ENCODE peak calls at places on chromosomes 16 and 17, in eight cellular contexts. P is lung; M is testis; T is uterus; Q is HCT116; H is pancreas; J is transverse colon; F is CD8-positive, alpha-beta T cell. O is an unnamed sample.

GRCh38 chr16:24612656-24613055 is 73.3 kb downstream of the RBBP6 start:
- DNase-seq in P (no peak), M (no peak), T (no peak), Q (no peak), H (no peak), J (no peak), F (no peak), O (no peak)

GRCh38 chr17:40218740-40219072 is 398 bp upstream of the WIPF2 start:
- DNase-seq in P (peak), M (peak), T (peak), Q (peak), H (peak), J (peak), F (peak), O (peak)

GRCh38 chr17:2595200-2595599 is 1.7 kb downstream of the PAFAH1B1 start:
- DNase-seq in P (no peak), M (no peak), T (no peak), Q (no peak), H (no peak), J (no peak), F (no peak), O (no peak)

GRCh38 chr16:67216612-67217490 is 10.1 kb upstream of the TMEM208 start:
- DNase-seq in P (no peak), M (no peak), T (peak), Q (no peak), H (peak), J (no peak), F (no peak), O (peak)

GRCh38 chr16:35687781-35688180 is 2228.4 kb downstream of the TP53TG3F start:
- DNase-seq in P (no peak), M (no peak), T (no peak), Q (no peak), H (no peak), J (no peak), F (no peak), O (no peak)

GRCh38 chr16:3729161-3730112 is 12.1 kb upstream of the TRAP1 start:
- DNase-seq in P (no peak), M (no peak), T (no peak), Q (no peak), H (no peak), J (no peak), F (no peak), O (no peak)

GRCh38 chr17:49414271-49414621 is 436 bp downstream of the PHB1 start:
- DNase-seq in P (no peak), M (no peak), T (no peak), Q (no peak), H (no peak), J (peak), F (no peak), O (no peak)

GRCh38 chr17:66661411-66661843 is 173.5 kb upstream of the CACNG5 start:
- DNase-seq in P (no peak), M (no peak), T (no peak), Q (peak), H (no peak), J (no peak), F (no peak), O (no peak)

GRCh38 chr16:86892509-86892908 is 314.2 kb downstream of the FOXL1 start:
- DNase-seq in P (no peak), M (no peak), T (no peak), Q (no peak), H (no peak), J (no peak), F (no peak), O (no peak)

GRCh38 chr17:530851-531250 is 178.2 kb upstream of the RPH3AL start:
- DNase-seq in P (no peak), M (no peak), T (no peak), Q (no peak), H (no peak), J (no peak), F (no peak), O (no peak)

GRCh38 chr17:73030501-73030911 is 62.0 kb downstream of the SLC39A11 start:
- DNase-seq in P (no peak), M (no peak), T (no peak), Q (no peak), H (peak), J (no peak), F (no peak), O (no peak)

GRCh38 chr17:28279411-28279810 is 39.6 kb upstream of the TMEM97 start:
- DNase-seq in P (no peak), M (no peak), T (no peak), Q (no peak), H (no peak), J (no peak), F (no peak), O (no peak)

GRCh38 chr17:17414316-17414937 is 62.4 kb upstream of the MED9 start:
- DNase-seq in P (no peak), M (peak), T (no peak), Q (no peak), H (no peak), J (no peak), F (no peak), O (no peak)

GRCh38 chr17:45077643-45078042 is 16.5 kb downstream of the NMT1 start:
- DNase-seq in P (no peak), M (no peak), T (no peak), Q (no peak), H (no peak), J (no peak), F (no peak), O (no peak)

GRCh38 chr16:82440336-82440735 is 186.4 kb upstream of the CDH13 start:
- DNase-seq in P (peak), M (no peak), T (no peak), Q (no peak), H (no peak), J (no peak), F (no peak), O (no peak)

GRCh38 chr17:50331085-50331791 is 14.7 kb upstream of the XYLT2 start:
- DNase-seq in P (no peak), M (no peak), T (no peak), Q (no peak), H (no peak), J (no peak), F (no peak), O (no peak)

GRCh38 chr17:75142236-75142971 is 10.9 kb upstream of the NT5C start:
- DNase-seq in P (no peak), M (no peak), T (no peak), Q (no peak), H (no peak), J (no peak), F (no peak), O (no peak)

GRCh38 chr16:66028505-66029216 is 337.8 kb upstream of the CDH5 start:
- DNase-seq in P (no peak), M (no peak), T (peak), Q (no peak), H (no peak), J (no peak), F (no peak), O (no peak)

GRCh38 chr16:81321039-81321438 is 6.3 kb downstream of the GAN start:
- DNase-seq in P (no peak), M (no peak), T (no peak), Q (no peak), H (no peak), J (no peak), F (no peak), O (no peak)

GRCh38 chr17:58224315-58224714 is 5.3 kb upstream of the MKS1 start:
- DNase-seq in P (no peak), M (no peak), T (no peak), Q (peak), H (no peak), J (no peak), F (no peak), O (no peak)

GRCh38 chr16:54970016-54970415 is 39.4 kb downstream of the IRX5 start:
- DNase-seq in P (no peak), M (no peak), T (no peak), Q (no peak), H (no peak), J (no peak), F (no peak), O (no peak)

GRCh38 chr16:85347213-85347591 is 234.9 kb upstream of the CIBAR2 start:
- DNase-seq in P (no peak), M (peak), T (no peak), Q (no peak), H (no peak), J (no peak), F (no peak), O (no peak)

GRCh38 chr16:1961651-1962067 is 2.3 kb downstream of the NDUFB10 start:
- DNase-seq in P (no peak), M (no peak), T (no peak), Q (no peak), H (no peak), J (no peak), F (no peak), O (no peak)

GRCh38 chr16:50265260-50265659 is 1.1 kb upstream of the ADCY7 start:
- DNase-seq in P (no peak), M (no peak), T (no peak), Q (peak), H (no peak), J (peak), F (no peak), O (no peak)

GRCh38 chr16:87741700-87742415 is 23.9 kb downstream of the KLHDC4 start:
- DNase-seq in P (no peak), M (no peak), T (no peak), Q (no peak), H (no peak), J (no peak), F (no peak), O (no peak)

GRCh38 chr16:48611329-48612137 is 1.6 kb upstream of the N4BP1 start:
- DNase-seq in P (no peak), M (no peak), T (no peak), Q (no peak), H (no peak), J (peak), F (peak), O (no peak)

GRCh38 chr17:7558544-7559306 is at the start of gene TNFSF13:
- DNase-seq in P (peak), M (peak), T (no peak), Q (no peak), H (peak), J (peak), F (no peak), O (peak)

GRCh38 chr17:67293251-67294203 is 48.5 kb upstream of the HELZ start:
- DNase-seq in P (peak), M (peak), T (peak), Q (peak), H (peak), J (peak), F (peak), O (peak)

GRCh38 chr17:32859857-32860525 is 16.9 kb downstream of the MYO1D start:
- DNase-seq in P (no peak), M (no peak), T (no peak), Q (no peak), H (no peak), J (no peak), F (no peak), O (no peak)

GRCh38 chr16:73092236-73092781 is 44.4 kb upstream of the ZFHX3 start:
- DNase-seq in P (no peak), M (no peak), T (no peak), Q (no peak), H (no peak), J (no peak), F (no peak), O (no peak)

GRCh38 chr16:28569011-28569410 is 15.3 kb downstream of the SGF29 start:
- DNase-seq in P (no peak), M (no peak), T (no peak), Q (no peak), H (no peak), J (no peak), F (no peak), O (no peak)

GRCh38 chr17:50844117-50844700 is 8.8 kb downstream of the WFIKKN2 start:
- DNase-seq in P (no peak), M (no peak), T (no peak), Q (no peak), H (no peak), J (no peak), F (peak), O (no peak)

GRCh38 chr17:57544381-57544780 is 200.7 kb downstream of the CCDC182 start:
- DNase-seq in P (no peak), M (no peak), T (no peak), Q (no peak), H (no peak), J (no peak), F (no peak), O (no peak)

GRCh38 chr17:75507712-75508111 is 7.6 kb downstream of the CASKIN2 start:
- DNase-seq in P (no peak), M (no peak), T (no peak), Q (no peak), H (no peak), J (no peak), F (no peak), O (no peak)

DNA sequence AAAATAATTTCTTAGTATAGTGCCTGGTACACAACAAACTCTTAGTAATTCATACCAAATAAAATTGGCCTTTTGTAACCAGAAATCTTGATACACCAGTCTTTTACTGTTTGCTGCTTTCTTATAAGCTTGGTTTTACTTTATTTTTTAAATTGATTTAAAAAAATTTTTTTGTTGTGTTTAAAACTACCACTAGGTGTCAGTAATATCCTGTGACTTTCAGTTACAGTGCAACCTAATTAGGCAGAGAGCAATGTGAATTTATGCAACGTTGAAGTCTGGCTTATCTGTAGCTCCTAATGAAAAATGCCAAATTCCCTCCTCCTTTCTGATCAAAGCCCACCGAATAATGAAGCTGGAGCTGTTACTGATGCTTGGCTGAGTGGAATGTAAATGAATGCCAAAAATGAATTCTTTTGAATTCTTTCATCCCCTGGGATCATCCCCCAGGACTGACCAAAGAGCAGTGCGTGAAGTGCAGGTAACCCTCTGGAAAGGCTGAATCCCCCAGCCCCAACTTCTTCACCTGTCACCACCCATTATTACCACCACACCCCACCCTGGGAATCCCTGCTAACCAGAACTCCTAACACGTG is 3.8 kb downstream of the ERCC4 start:
- DNase-seq in P (no peak), M (no peak), T (no peak), Q (peak), H (no peak), J (no peak), F (no peak), O (no peak)
- TF ChIP-seq CTCF in P (peak), M (peak), T (peak), Q (peak), H (peak), J (peak), F (peak), O (peak)

DNA sequence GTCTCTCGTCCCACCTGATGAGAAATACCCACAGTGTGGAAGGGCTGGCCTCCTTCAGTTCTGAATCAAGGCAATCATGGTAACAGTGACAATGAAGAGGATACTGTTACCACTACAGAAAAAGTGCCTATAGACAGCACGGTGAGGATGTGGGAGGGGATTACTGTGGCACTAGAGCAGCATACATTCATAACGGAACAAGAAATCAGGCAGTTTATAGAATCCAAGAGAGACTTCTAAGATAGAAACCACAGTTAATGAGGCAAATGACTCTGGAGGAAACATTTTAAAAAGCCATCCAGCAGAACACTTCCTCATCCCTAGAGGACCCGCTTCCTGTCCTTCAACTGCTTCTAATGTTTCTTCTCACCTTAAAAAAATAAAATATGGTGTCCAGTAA is 2.7 kb downstream of the RUSF1 start:
- DNase-seq in P (no peak), M (no peak), T (no peak), Q (no peak), H (no peak), J (no peak), F (no peak), O (no peak)
- H3K27ac ChIP-seq in P (no peak), M (no peak), T (no peak), Q (no peak), H (no peak), J (no peak), F (peak), O (peak)

GRCh38 chr16:18783430-18784341 is 6.4 kb downstream of the RPS15A start:
- DNase-seq in P (no peak), M (no peak), T (no peak), Q (no peak), H (no peak), J (no peak), F (no peak), O (no peak)

GRCh38 chr16:18789515-18789849 is 652 bp downstream of the RPS15A start:
- DNase-seq in P (no peak), M (no peak), T (no peak), Q (no peak), H (no peak), J (no peak), F (no peak), O (no peak)

GRCh38 chr16:18788828-18789514 is 1.2 kb downstream of the RPS15A start:
- DNase-seq in P (no peak), M (no peak), T (no peak), Q (no peak), H (no peak), J (no peak), F (no peak), O (no peak)

GRCh38 chr16:18782697-18783429 is 7.3 kb downstream of the RPS15A start:
- DNase-seq in P (no peak), M (no peak), T (no peak), Q (no peak), H (no peak), J (no peak), F (no peak), O (no peak)

GRCh38 chr16:18784917-18785623 is 5.1 kb downstream of the RPS15A start:
- DNase-seq in P (no peak), M (no peak), T (no peak), Q (no peak), H (no peak), J (no peak), F (no peak), O (no peak)
- TF ChIP-seq CTCF in P (no peak), M (no peak), T (no peak), Q (no peak), H (no peak), J (no peak), F (no peak), O (no peak)

DNA sequence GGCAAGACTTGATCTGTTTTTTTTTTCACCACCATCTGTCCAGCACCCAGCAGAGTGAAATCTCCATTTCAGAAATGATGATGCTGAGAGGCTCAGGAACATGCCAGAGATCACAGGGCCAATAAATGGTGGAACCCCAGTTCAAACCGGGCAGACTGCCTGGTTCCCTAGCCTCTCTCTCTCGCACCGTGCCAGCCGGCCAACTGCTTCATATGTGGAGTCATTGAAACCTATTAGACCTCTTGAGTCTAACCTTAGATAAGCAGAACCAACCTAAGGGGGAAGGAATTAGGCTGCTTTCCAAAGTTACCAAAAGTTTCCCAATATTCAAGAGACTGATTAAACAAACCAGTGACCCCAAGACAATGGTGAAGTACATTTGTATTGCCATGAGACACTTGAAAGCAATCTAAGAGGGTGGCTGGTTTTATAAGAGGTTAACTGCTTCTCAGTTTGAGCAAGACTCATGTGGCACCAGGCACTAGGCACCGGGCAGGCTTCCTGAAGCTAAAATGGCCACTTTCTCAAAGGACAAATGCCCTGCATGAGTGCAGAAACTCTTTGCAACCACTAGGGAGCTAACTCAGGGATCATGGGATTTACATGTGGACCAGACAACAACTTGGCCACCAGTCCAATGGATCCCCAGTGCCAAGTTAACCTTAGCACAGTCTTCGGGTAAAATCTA is 18.4 kb downstream of the TOX3 start:
- DNase-seq in P (peak), M (no peak), T (no peak), Q (no peak), H (no peak), J (no peak), F (no peak), O (no peak)
- H3K27ac ChIP-seq in P (no peak), M (no peak), T (no peak), Q (no peak), H (no peak), J (no peak), F (no peak), O (no peak)

DNA sequence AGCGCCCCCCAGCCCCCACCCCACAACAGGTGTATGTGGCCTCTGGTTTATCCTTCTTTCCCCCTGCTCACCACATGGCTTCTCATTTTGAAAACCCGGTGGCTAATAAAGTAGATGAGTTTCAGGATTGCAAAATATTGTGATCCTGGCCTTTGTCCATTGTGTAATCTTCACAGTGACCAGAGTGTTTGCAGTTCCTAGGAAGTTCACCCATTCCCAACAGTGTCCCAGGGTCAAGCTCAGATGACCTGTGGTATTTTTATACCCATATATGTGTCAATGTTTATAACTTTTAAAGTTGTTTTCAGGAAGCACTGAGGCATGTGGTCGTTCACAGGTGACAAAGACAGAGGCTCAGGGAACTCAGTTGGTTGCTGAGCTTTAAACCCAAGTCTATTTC is 721.9 kb downstream of the WWOX start:
- DNase-seq in P (no peak), M (no peak), T (no peak), Q (no peak), H (no peak), J (no peak), F (no peak), O (no peak)
- TF ChIP-seq CTCF in P (no peak), M (no peak), T (no peak), Q (no peak), H (no peak), J (no peak), F (no peak), O (no peak)

GRCh38 chr17:3962217-3963069 is 1.8 kb downstream of the ATP2A3 start:
- DNase-seq in P (no peak), M (no peak), T (no peak), Q (no peak), H (no peak), J (no peak), F (no peak), O (no peak)
- H3K27ac ChIP-seq in P (no peak), M (no peak), T (no peak), Q (no peak), H (no peak), J (peak), F (peak), O (no peak)

GRCh38 chr16:71626018-71626857 is at the start of gene MARVELD3:
- DNase-seq in P (peak), M (peak), T (no peak), Q (peak), H (peak), J (peak), F (peak), O (no peak)
- TF ChIP-seq CTCF in P (no peak), M (no peak), T (no peak), Q (peak), H (no peak), J (no peak), F (no peak), O (no peak)

DNA sequence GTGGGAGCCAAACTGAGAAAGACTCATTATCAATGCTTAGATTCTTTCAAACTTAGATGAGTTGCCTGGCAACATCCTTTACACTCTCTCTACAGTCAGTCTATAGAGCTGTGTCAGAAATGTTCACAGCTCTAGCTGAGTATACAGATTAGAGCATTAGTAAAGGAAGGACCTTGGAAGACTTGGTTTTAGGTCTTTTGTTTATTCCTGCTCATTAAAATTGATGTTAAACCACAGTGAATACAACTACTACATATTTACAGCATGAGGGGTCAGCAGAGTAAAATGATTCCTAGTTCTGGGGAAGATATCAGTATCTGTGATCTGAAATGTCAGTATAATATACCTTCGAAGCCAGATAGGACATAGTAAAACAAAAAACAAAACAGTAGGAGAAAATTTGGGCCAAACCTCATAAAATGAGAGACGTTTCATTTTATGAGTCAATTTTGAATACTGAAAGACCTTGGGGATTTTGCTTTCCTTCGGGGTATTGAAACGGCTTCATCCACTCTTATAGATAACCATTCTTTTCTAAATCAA is 186.0 kb downstream of the TANC2 start:
- DNase-seq in P (no peak), M (no peak), T (no peak), Q (no peak), H (no peak), J (no peak), F (no peak), O (no peak)
- H3K27ac ChIP-seq in P (no peak), M (no peak), T (no peak), Q (no peak), H (no peak), J (no peak), F (no peak), O (no peak)

O was measured in left ventricle myocardium inferior.